ENCODE peak calls at places on chromosomes 4 and X, in four cellular contexts. One of them, this sample, is unnamed.

GRCh38 chr4:78528327-78528726 is 23.2 kb upstream of the ANXA3 start:
- DNase-seq in HepG2: no peak
- DNase-seq in H1: no peak
- DNase-seq in K562: no peak
- DNase-seq in this sample: no peak

GRCh38 chrX:153922932-153923857 is 2.9 kb downstream of the ARHGAP4 start:
- DNase-seq in HepG2: no peak
- DNase-seq in K562: no peak
- DNase-seq in H1: no peak
- DNase-seq in this sample: peak; percentile 58

GRCh38 chr4:159239534-159239933 is 136.7 kb downstream of the RAPGEF2 start:
- DNase-seq in K562: no peak
- DNase-seq in H1: no peak
- DNase-seq in HepG2: no peak
- DNase-seq in this sample: no peak

GRCh38 chr4:177632481-177632880 is 190.2 kb upstream of the AGA start:
- DNase-seq in HepG2: no peak
- DNase-seq in K562: no peak
- DNase-seq in H1: no peak
- DNase-seq in this sample: no peak

GRCh38 chr4:94551616-94552564 is 100.1 kb downstream of the PDLIM5 start:
- DNase-seq in H1: no peak
- DNase-seq in HepG2: no peak
- DNase-seq in K562: no peak
- DNase-seq in this sample: peak; percentile 91

GRCh38 chr4:11338990-11339782 is 89.5 kb downstream of the HS3ST1 start:
- DNase-seq in K562: no peak
- DNase-seq in H1: no peak
- DNase-seq in HepG2: no peak
- DNase-seq in this sample: no peak

GRCh38 chr4:109077486-109077885 is 225.0 kb downstream of the COL25A1 start:
- DNase-seq in K562: no peak
- DNase-seq in H1: no peak
- DNase-seq in HepG2: no peak
- DNase-seq in this sample: no peak

GRCh38 chr4:10083861-10084641 is 32.5 kb downstream of the WDR1 start:
- DNase-seq in K562: no peak
- DNase-seq in H1: no peak
- DNase-seq in HepG2: no peak
- DNase-seq in this sample: no peak

GRCh38 chr4:43846111-43846587 is 602.5 kb downstream of the KCTD8 start:
- DNase-seq in K562: no peak
- DNase-seq in HepG2: no peak
- DNase-seq in H1: no peak
- DNase-seq in this sample: no peak

GRCh38 chr4:10942166-10942565 is 257.6 kb upstream of the CLNK start:
- DNase-seq in H1: no peak
- DNase-seq in K562: no peak
- DNase-seq in HepG2: no peak
- DNase-seq in this sample: no peak

GRCh38 chr4:155777971-155778710 is 19.3 kb downstream of the GUCY1B1 start:
- DNase-seq in HepG2: no peak
- DNase-seq in K562: no peak
- DNase-seq in H1: no peak
- DNase-seq in this sample: no peak

GRCh38 chr4:24770111-24770584 is 25.2 kb upstream of the SOD3 start:
- DNase-seq in HepG2: no peak
- DNase-seq in K562: no peak
- DNase-seq in H1: no peak
- DNase-seq in this sample: peak; percentile 18

GRCh38 chr4:57553695-57554094 is 443.5 kb upstream of the IGFBP7 start:
- DNase-seq in H1: no peak
- DNase-seq in HepG2: no peak
- DNase-seq in K562: no peak
- DNase-seq in this sample: no peak

GRCh38 chr4:78518551-78518950 is 33.0 kb upstream of the ANXA3 start:
- DNase-seq in K562: no peak
- DNase-seq in H1: no peak
- DNase-seq in HepG2: no peak
- DNase-seq in this sample: peak; percentile 76

GRCh38 chrX:96464880-96465558 is 219.6 kb upstream of the DIAPH2 start:
- DNase-seq in H1: no peak
- DNase-seq in HepG2: peak; percentile 0
- DNase-seq in K562: no peak
- DNase-seq in this sample: no peak

GRCh38 chr4:47498899-47499298 is 13.8 kb downstream of the ATP10D start:
- DNase-seq in K562: no peak
- DNase-seq in HepG2: no peak
- DNase-seq in H1: no peak
- DNase-seq in this sample: no peak

GRCh38 chr4:8754634-8755589 is 116.7 kb downstream of the HMX1 start:
- DNase-seq in HepG2: no peak
- DNase-seq in K562: no peak
- DNase-seq in H1: no peak
- DNase-seq in this sample: no peak

GRCh38 chr4:15676039-15676438 is 5.6 kb upstream of the FAM200B start:
- DNase-seq in H1: no peak
- DNase-seq in K562: no peak
- DNase-seq in HepG2: no peak
- DNase-seq in this sample: no peak

GRCh38 chr4:100302061-100303026 is 112.1 kb upstream of the DDIT4L start:
- DNase-seq in H1: no peak
- DNase-seq in K562: no peak
- DNase-seq in HepG2: no peak
- DNase-seq in this sample: peak; percentile 37

GRCh38 chrX:108735680-108736508 is 469 bp downstream of the IRS4 start:
- DNase-seq in K562: no peak
- DNase-seq in HepG2: no peak
- DNase-seq in H1: peak; percentile 51
- DNase-seq in this sample: peak; percentile 7

GRCh38 chr4:40918330-40918729 is 168.6 kb downstream of the NSUN7 start:
- DNase-seq in HepG2: no peak
- DNase-seq in H1: no peak
- DNase-seq in K562: no peak
- DNase-seq in this sample: peak; percentile 36

GRCh38 chr4:18454349-18454748 is 432.8 kb upstream of the LCORL start:
- DNase-seq in H1: no peak
- DNase-seq in K562: no peak
- DNase-seq in HepG2: no peak
- DNase-seq in this sample: no peak

GRCh38 chr4:125303058-125303457 is 11.7 kb upstream of the FAT4 start:
- DNase-seq in HepG2: no peak
- DNase-seq in H1: no peak
- DNase-seq in K562: no peak
- DNase-seq in this sample: no peak

GRCh38 chr4:5636766-5637670 is 71.3 kb downstream of the EVC2 start:
- DNase-seq in H1: no peak
- DNase-seq in K562: no peak
- DNase-seq in HepG2: no peak
- DNase-seq in this sample: no peak

GRCh38 chr4:182862921-182863320 is 54.3 kb downstream of the DCTD start:
- DNase-seq in HepG2: no peak
- DNase-seq in H1: no peak
- DNase-seq in K562: no peak
- DNase-seq in this sample: no peak

GRCh38 chrX:118251251-118251650 is 94.7 kb upstream of the WDR44 start:
- DNase-seq in K562: no peak
- DNase-seq in H1: no peak
- DNase-seq in HepG2: no peak
- DNase-seq in this sample: no peak

GRCh38 chr4:39453738-39454137 is 5.0 kb downstream of the RPL9 start:
- DNase-seq in HepG2: no peak
- DNase-seq in H1: no peak
- DNase-seq in K562: no peak
- DNase-seq in this sample: no peak

GRCh38 chrX:107537815-107538214 is 88.4 kb downstream of the FRMPD3 start:
- DNase-seq in HepG2: peak; percentile 16
- DNase-seq in H1: peak; percentile 51
- DNase-seq in K562: peak; percentile 63
- DNase-seq in this sample: peak; percentile 29

GRCh38 chr4:124307143-124307542 is 405.4 kb downstream of the ANKRD50 start:
- DNase-seq in K562: no peak
- DNase-seq in H1: no peak
- DNase-seq in HepG2: no peak
- DNase-seq in this sample: no peak

GRCh38 chr4:151434183-151434860 is 25.3 kb downstream of the FHIP1A start:
- DNase-seq in HepG2: no peak
- DNase-seq in K562: no peak
- DNase-seq in H1: no peak
- DNase-seq in this sample: no peak

GRCh38 chrX:17500145-17500579 is 125.2 kb downstream of the NHS start:
- DNase-seq in K562: no peak
- DNase-seq in HepG2: no peak
- DNase-seq in H1: no peak
- DNase-seq in this sample: peak; percentile 85

GRCh38 chr4:82372502-82372873 is 1.3 kb downstream of the HNRNPD start:
- DNase-seq in H1: no peak
- DNase-seq in HepG2: no peak
- DNase-seq in K562: peak; percentile 83
- DNase-seq in this sample: peak; percentile 35

GRCh38 chrX:152989292-152989658 is 4.6 kb downstream of the PNMA5 start:
- DNase-seq in K562: no peak
- DNase-seq in HepG2: no peak
- DNase-seq in H1: no peak
- DNase-seq in this sample: no peak

GRCh38 chr4:138772366-138772765 is 243.2 kb upstream of the NOCT start:
- DNase-seq in K562: no peak
- DNase-seq in H1: no peak
- DNase-seq in HepG2: no peak
- DNase-seq in this sample: no peak

GRCh38 chr4:874071-874470 is 48.1 kb upstream of the CPLX1 start:
- DNase-seq in H1: no peak
- DNase-seq in K562: no peak
- DNase-seq in HepG2: no peak
- DNase-seq in this sample: no peak

GRCh38 chr4:876780-877179 is 50.9 kb upstream of the CPLX1 start:
- DNase-seq in HepG2: no peak
- DNase-seq in K562: peak; percentile 14
- DNase-seq in H1: peak; percentile 79
- DNase-seq in this sample: no peak

GRCh38 chr4:874971-875817 is 49.3 kb upstream of the CPLX1 start:
- DNase-seq in H1: no peak
- DNase-seq in HepG2: peak; percentile 72
- DNase-seq in K562: no peak
- DNase-seq in this sample: no peak

GRCh38 chr4:877502-877901 is 51.6 kb upstream of the CPLX1 start:
- DNase-seq in H1: no peak
- DNase-seq in K562: no peak
- DNase-seq in HepG2: no peak
- DNase-seq in this sample: no peak

GRCh38 chr4:875818-876423 is 50.0 kb upstream of the CPLX1 start:
- DNase-seq in HepG2: peak; percentile 29
- DNase-seq in K562: no peak
- DNase-seq in H1: no peak
- DNase-seq in this sample: no peak
- TF ChIP-seq JUN in HepG2: no peak
- TF ChIP-seq JUN in K562: no peak
- TF ChIP-seq JUN in H1: no peak
- TF ChIP-seq JUN in this sample: no peak

DNA sequence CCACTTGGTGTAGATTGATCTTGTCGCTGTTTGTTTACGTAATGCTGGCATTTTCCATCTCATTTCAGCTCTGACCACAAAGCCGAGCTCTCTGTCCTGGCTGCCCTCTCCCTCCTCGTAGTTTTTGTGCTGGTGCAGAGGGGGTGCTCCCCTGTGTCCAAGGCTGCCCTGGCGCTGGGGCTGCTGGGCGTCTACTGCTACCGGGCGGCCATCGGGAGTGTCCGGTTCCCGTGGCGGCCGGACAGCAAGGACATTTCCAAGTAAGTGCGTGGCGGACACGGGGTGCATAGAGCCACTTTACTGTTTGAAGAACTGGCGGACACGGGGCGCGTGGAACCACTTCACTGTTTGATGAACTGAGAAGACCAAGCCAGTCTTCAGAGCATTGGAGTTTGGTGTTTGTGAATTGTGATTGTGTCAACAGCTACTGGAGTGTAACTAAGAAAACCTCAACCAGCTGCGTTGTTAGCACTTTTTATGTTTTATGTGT is 28.0 kb downstream of the PIGG start:
- DNase-seq in HepG2: no peak
- DNase-seq in K562: no peak
- DNase-seq in H1: no peak
- DNase-seq in this sample: no peak
- H3K36me3 ChIP-seq in HepG2: peaks cover 71% of the 10 kb centered on the region
- H3K36me3 ChIP-seq in K562: peaks cover 82% of the 10 kb centered on the region
- H3K36me3 ChIP-seq in H1: peaks cover 62% of the 10 kb centered on the region
- H3K36me3 ChIP-seq in this sample: peaks cover 31% of the 10 kb centered on the region

DNA sequence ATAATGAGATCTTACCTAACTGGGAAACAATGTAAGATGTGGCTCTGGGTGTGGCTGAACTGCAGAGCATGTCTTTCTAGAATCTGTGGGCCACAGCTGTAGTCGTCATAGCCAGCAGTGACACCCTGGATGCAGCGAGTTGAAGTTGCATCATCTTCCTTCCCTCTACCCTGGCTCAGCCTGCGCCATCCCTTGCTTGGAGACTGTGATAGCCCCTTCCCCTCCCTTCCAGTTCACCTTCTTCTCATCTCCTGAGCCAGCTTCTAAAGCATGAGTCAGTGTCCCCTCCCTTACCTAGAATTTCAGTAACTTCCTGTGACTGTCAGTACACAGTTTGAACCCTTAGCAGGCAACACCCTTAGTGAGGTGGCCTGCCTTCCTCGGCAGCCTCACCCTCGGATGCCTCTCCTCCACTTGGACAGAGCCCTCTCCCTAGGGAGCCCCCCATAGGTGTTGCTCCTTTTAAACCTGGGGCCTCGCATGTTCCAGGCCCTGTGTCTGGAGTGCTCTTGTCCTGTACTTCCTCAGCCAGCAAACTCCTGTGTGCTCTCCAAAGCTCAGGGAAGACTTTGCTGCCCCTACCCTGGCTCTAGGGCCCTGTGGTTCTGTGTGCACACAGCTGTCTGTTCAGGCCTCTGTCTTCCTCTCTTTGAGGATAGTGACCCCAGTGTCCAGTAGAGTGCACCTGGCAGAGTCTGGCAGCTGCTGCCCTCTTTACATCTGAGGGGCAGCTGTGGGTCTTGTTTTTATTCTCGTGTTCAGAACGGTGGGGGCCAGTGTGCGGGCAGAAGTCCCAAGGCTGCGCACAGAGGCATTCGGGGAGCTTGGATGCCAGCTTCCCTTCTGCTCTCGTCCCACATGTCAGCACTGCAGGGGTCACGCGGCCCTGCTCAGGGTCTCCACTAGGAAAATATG is 43.7 kb upstream of the TADA2B start:
- DNase-seq in K562: peak; percentile 36
- DNase-seq in H1: no peak
- DNase-seq in HepG2: no peak
- DNase-seq in this sample: no peak
- TF ChIP-seq JUN in K562: no peak
- TF ChIP-seq JUN in H1: no peak
- TF ChIP-seq JUN in HepG2: no peak
- TF ChIP-seq JUN in this sample: no peak

GRCh38 chr4:42523066-42523718 is 125.9 kb downstream of the SHISA3 start:
- DNase-seq in H1: no peak
- DNase-seq in HepG2: no peak
- DNase-seq in K562: no peak
- DNase-seq in this sample: no peak
- H3K36me3 ChIP-seq in H1: no peaks in the 10 kb centered on the region
- H3K36me3 ChIP-seq in HepG2: no peaks in the 10 kb centered on the region
- H3K36me3 ChIP-seq in K562: no peaks in the 10 kb centered on the region
- H3K36me3 ChIP-seq in this sample: no peaks in the 10 kb centered on the region

GRCh38 chr4:141486375-141486997 is 149.9 kb upstream of the IL15 start:
- DNase-seq in HepG2: no peak
- DNase-seq in K562: no peak
- DNase-seq in H1: no peak
- DNase-seq in this sample: no peak
- TF ChIP-seq JUN in HepG2: no peak
- TF ChIP-seq JUN in K562: no peak
- TF ChIP-seq JUN in H1: no peak
- TF ChIP-seq JUN in this sample: no peak

This sample was measured in endothelial cell of umbilical vein.